ENCODE peak calls at places on chromosome X, in seven cellular contexts. One of them, this sample, is unnamed.

GRCh38 chrX:46627700-46628405 is 54.3 kb downstream of the CHST7 start:
- DNase-seq in CD4-positive, CD25-positive, alpha-beta regulatory T cell: no peak
- DNase-seq in psoas muscle: no peak
- DNase-seq in K562: no peak
- DNase-seq in mammary epithelial cell: no peak
- DNase-seq in neural progenitor cell: no peak
- DNase-seq in CD8-positive, alpha-beta memory T cell: no peak
- DNase-seq in this sample: no peak

GRCh38 chrX:22109442-22109841 is 77.3 kb downstream of the PHEX start:
- DNase-seq in CD4-positive, CD25-positive, alpha-beta regulatory T cell: no peak
- DNase-seq in neural progenitor cell: no peak
- DNase-seq in mammary epithelial cell: peak; percentile 54
- DNase-seq in CD8-positive, alpha-beta memory T cell: no peak
- DNase-seq in K562: no peak
- DNase-seq in psoas muscle: no peak
- DNase-seq in this sample: no peak

GRCh38 chrX:129553619-129554288 is 13.7 kb downstream of the OCRL start:
- DNase-seq in K562: no peak
- DNase-seq in mammary epithelial cell: no peak
- DNase-seq in psoas muscle: no peak
- DNase-seq in CD4-positive, CD25-positive, alpha-beta regulatory T cell: no peak
- DNase-seq in neural progenitor cell: no peak
- DNase-seq in CD8-positive, alpha-beta memory T cell: no peak
- DNase-seq in this sample: no peak

GRCh38 chrX:30489323-30489722 is 88.2 kb downstream of the TASL start:
- DNase-seq in CD8-positive, alpha-beta memory T cell: no peak
- DNase-seq in mammary epithelial cell: no peak
- DNase-seq in CD4-positive, CD25-positive, alpha-beta regulatory T cell: no peak
- DNase-seq in psoas muscle: no peak
- DNase-seq in neural progenitor cell: peak; percentile 6
- DNase-seq in K562: no peak
- DNase-seq in this sample: no peak

GRCh38 chrX:81537723-81538122 is 335.8 kb downstream of the SH3BGRL start:
- DNase-seq in neural progenitor cell: no peak
- DNase-seq in psoas muscle: no peak
- DNase-seq in CD4-positive, CD25-positive, alpha-beta regulatory T cell: no peak
- DNase-seq in mammary epithelial cell: no peak
- DNase-seq in K562: no peak
- DNase-seq in CD8-positive, alpha-beta memory T cell: no peak
- DNase-seq in this sample: no peak

GRCh38 chrX:103818844-103819243 is 13.2 kb downstream of the RAB9B start:
- DNase-seq in CD4-positive, CD25-positive, alpha-beta regulatory T cell: no peak
- DNase-seq in CD8-positive, alpha-beta memory T cell: no peak
- DNase-seq in mammary epithelial cell: no peak
- DNase-seq in psoas muscle: no peak
- DNase-seq in neural progenitor cell: no peak
- DNase-seq in K562: no peak
- DNase-seq in this sample: no peak

GRCh38 chrX:73922856-73923429 is 359.9 kb downstream of the CHIC1 start:
- DNase-seq in mammary epithelial cell: peak; percentile 21
- DNase-seq in neural progenitor cell: no peak
- DNase-seq in CD4-positive, CD25-positive, alpha-beta regulatory T cell: no peak
- DNase-seq in CD8-positive, alpha-beta memory T cell: no peak
- DNase-seq in psoas muscle: no peak
- DNase-seq in K562: no peak
- DNase-seq in this sample: no peak

GRCh38 chrX:121949041-121949760 is 901.8 kb downstream of the GLUD2 start:
- DNase-seq in CD8-positive, alpha-beta memory T cell: no peak
- DNase-seq in psoas muscle: no peak
- DNase-seq in mammary epithelial cell: no peak
- DNase-seq in neural progenitor cell: no peak
- DNase-seq in CD4-positive, CD25-positive, alpha-beta regulatory T cell: no peak
- DNase-seq in K562: no peak
- DNase-seq in this sample: no peak

GRCh38 chrX:17846045-17846444 is 15.1 kb downstream of the RAI2 start:
- DNase-seq in CD4-positive, CD25-positive, alpha-beta regulatory T cell: no peak
- DNase-seq in CD8-positive, alpha-beta memory T cell: no peak
- DNase-seq in neural progenitor cell: no peak
- DNase-seq in mammary epithelial cell: peak; percentile 26
- DNase-seq in K562: no peak
- DNase-seq in psoas muscle: no peak
- DNase-seq in this sample: no peak

GRCh38 chrX:20988804-20989203 is 385.4 kb upstream of the CNKSR2 start:
- DNase-seq in CD8-positive, alpha-beta memory T cell: no peak
- DNase-seq in CD4-positive, CD25-positive, alpha-beta regulatory T cell: no peak
- DNase-seq in K562: no peak
- DNase-seq in psoas muscle: no peak
- DNase-seq in mammary epithelial cell: no peak
- DNase-seq in neural progenitor cell: no peak
- DNase-seq in this sample: no peak

GRCh38 chrX:18422886-18423285 is 2.5 kb upstream of the CDKL5 start:
- DNase-seq in CD4-positive, CD25-positive, alpha-beta regulatory T cell: no peak
- DNase-seq in mammary epithelial cell: no peak
- DNase-seq in CD8-positive, alpha-beta memory T cell: no peak
- DNase-seq in psoas muscle: no peak
- DNase-seq in K562: no peak
- DNase-seq in neural progenitor cell: no peak
- DNase-seq in this sample: no peak

GRCh38 chrX:68571292-68572256 is 72.7 kb downstream of the YIPF6 start:
- DNase-seq in CD4-positive, CD25-positive, alpha-beta regulatory T cell: no peak
- DNase-seq in CD8-positive, alpha-beta memory T cell: no peak
- DNase-seq in K562: peak; percentile 32
- DNase-seq in psoas muscle: no peak
- DNase-seq in neural progenitor cell: no peak
- DNase-seq in mammary epithelial cell: peak; percentile 84
- DNase-seq in this sample: no peak

GRCh38 chrX:134932528-134933217 is 58.1 kb upstream of the SMIM10 start:
- DNase-seq in CD4-positive, CD25-positive, alpha-beta regulatory T cell: no peak
- DNase-seq in neural progenitor cell: no peak
- DNase-seq in K562: no peak
- DNase-seq in mammary epithelial cell: peak; percentile 57
- DNase-seq in CD8-positive, alpha-beta memory T cell: no peak
- DNase-seq in psoas muscle: no peak
- DNase-seq in this sample: no peak

GRCh38 chrX:139086243-139086642 is 374.7 kb upstream of the FGF13 start:
- DNase-seq in K562: no peak
- DNase-seq in CD8-positive, alpha-beta memory T cell: no peak
- DNase-seq in neural progenitor cell: no peak
- DNase-seq in CD4-positive, CD25-positive, alpha-beta regulatory T cell: no peak
- DNase-seq in psoas muscle: no peak
- DNase-seq in mammary epithelial cell: no peak
- DNase-seq in this sample: no peak

GRCh38 chrX:111854778-111855490 is 21.0 kb upstream of the TRPC5OS start:
- DNase-seq in CD4-positive, CD25-positive, alpha-beta regulatory T cell: no peak
- DNase-seq in K562: peak; percentile 9
- DNase-seq in psoas muscle: no peak
- DNase-seq in CD8-positive, alpha-beta memory T cell: no peak
- DNase-seq in neural progenitor cell: no peak
- DNase-seq in mammary epithelial cell: peak; percentile 17
- DNase-seq in this sample: no peak

GRCh38 chrX:109856974-109857373 is 123.9 kb upstream of the ACSL4 start:
- DNase-seq in neural progenitor cell: peak; percentile 42
- DNase-seq in CD4-positive, CD25-positive, alpha-beta regulatory T cell: no peak
- DNase-seq in mammary epithelial cell: no peak
- DNase-seq in CD8-positive, alpha-beta memory T cell: no peak
- DNase-seq in K562: peak; percentile 20
- DNase-seq in psoas muscle: no peak
- DNase-seq in this sample: no peak

GRCh38 chrX:22690116-22690515 is 309.6 kb upstream of the DDX53 start:
- DNase-seq in K562: no peak
- DNase-seq in CD8-positive, alpha-beta memory T cell: no peak
- DNase-seq in neural progenitor cell: no peak
- DNase-seq in mammary epithelial cell: no peak
- DNase-seq in CD4-positive, CD25-positive, alpha-beta regulatory T cell: no peak
- DNase-seq in psoas muscle: no peak
- DNase-seq in this sample: no peak

GRCh38 chrX:84259868-84260267 is 71.9 kb upstream of the RPS6KA6 start:
- DNase-seq in K562: no peak
- DNase-seq in CD8-positive, alpha-beta memory T cell: no peak
- DNase-seq in mammary epithelial cell: no peak
- DNase-seq in CD4-positive, CD25-positive, alpha-beta regulatory T cell: no peak
- DNase-seq in psoas muscle: no peak
- DNase-seq in neural progenitor cell: no peak
- DNase-seq in this sample: no peak

GRCh38 chrX:103415068-103415467 is 38.7 kb downstream of the BEX3 start:
- DNase-seq in neural progenitor cell: no peak
- DNase-seq in K562: no peak
- DNase-seq in CD8-positive, alpha-beta memory T cell: no peak
- DNase-seq in mammary epithelial cell: no peak
- DNase-seq in psoas muscle: no peak
- DNase-seq in CD4-positive, CD25-positive, alpha-beta regulatory T cell: no peak
- DNase-seq in this sample: no peak

DNA sequence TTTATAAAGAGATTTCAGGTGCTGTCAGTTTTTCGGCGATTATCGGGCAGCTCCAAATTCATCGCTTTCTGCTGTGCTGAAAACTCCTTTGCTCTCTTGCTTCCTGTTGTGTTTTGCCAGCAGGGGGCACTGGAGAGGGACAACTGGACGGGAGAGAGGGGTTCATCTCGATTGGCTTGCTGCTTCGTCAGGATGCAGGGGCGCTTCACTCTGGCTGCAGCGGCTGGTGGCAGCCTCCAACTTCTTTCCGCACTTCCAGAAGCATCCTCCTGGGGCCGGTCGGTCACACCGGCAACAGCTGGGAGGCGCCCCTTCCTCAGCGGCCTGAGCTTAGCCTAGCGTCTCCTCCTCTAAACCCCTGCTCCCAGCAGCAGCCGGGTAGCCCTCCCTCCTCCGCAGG is 29.5 kb downstream of the MSL3 start:
- DNase-seq in mammary epithelial cell: no peak
- DNase-seq in neural progenitor cell: peak; percentile 86
- DNase-seq in psoas muscle: peak; percentile 64
- DNase-seq in K562: peak; percentile 37
- DNase-seq in CD8-positive, alpha-beta memory T cell: peak; percentile 56
- DNase-seq in CD4-positive, CD25-positive, alpha-beta regulatory T cell: peak; percentile 51
- DNase-seq in this sample: peak; percentile 62
- H3K4me3 ChIP-seq in mammary epithelial cell: no peak overlapping the region
- H3K4me3 ChIP-seq in neural progenitor cell: no peak overlapping the region
- H3K4me3 ChIP-seq in psoas muscle: peak overlapping the region; percentile 35
- H3K4me3 ChIP-seq in K562: no peak overlapping the region
- H3K4me3 ChIP-seq in CD8-positive, alpha-beta memory T cell: peak overlapping the region; percentile 14
- H3K4me3 ChIP-seq in CD4-positive, CD25-positive, alpha-beta regulatory T cell: peak overlapping the region; percentile 84
- H3K4me3 ChIP-seq in this sample: peak overlapping the region; percentile 14

GRCh38 chrX:150577174-150577573 is 8.8 kb downstream of the MTM1 start:
- DNase-seq in psoas muscle: no peak
- DNase-seq in CD8-positive, alpha-beta memory T cell: no peak
- DNase-seq in neural progenitor cell: no peak
- DNase-seq in mammary epithelial cell: no peak
- DNase-seq in CD4-positive, CD25-positive, alpha-beta regulatory T cell: no peak
- DNase-seq in K562: no peak
- DNase-seq in this sample: no peak

GRCh38 chrX:150575415-150575814 is 7.0 kb downstream of the MTM1 start:
- DNase-seq in psoas muscle: no peak
- DNase-seq in CD4-positive, CD25-positive, alpha-beta regulatory T cell: peak; percentile 16
- DNase-seq in neural progenitor cell: no peak
- DNase-seq in K562: no peak
- DNase-seq in CD8-positive, alpha-beta memory T cell: peak; percentile 1
- DNase-seq in mammary epithelial cell: peak; percentile 96
- DNase-seq in this sample: no peak

GRCh38 chrX:150573702-150574101 is 5.3 kb downstream of the MTM1 start:
- DNase-seq in K562: no peak
- DNase-seq in psoas muscle: no peak
- DNase-seq in mammary epithelial cell: no peak
- DNase-seq in neural progenitor cell: no peak
- DNase-seq in CD8-positive, alpha-beta memory T cell: peak; percentile 2
- DNase-seq in CD4-positive, CD25-positive, alpha-beta regulatory T cell: no peak
- DNase-seq in this sample: no peak

GRCh38 chrX:150572206-150572605 is 3.8 kb downstream of the MTM1 start:
- DNase-seq in CD8-positive, alpha-beta memory T cell: no peak
- DNase-seq in neural progenitor cell: no peak
- DNase-seq in K562: no peak
- DNase-seq in mammary epithelial cell: peak; percentile 56
- DNase-seq in psoas muscle: no peak
- DNase-seq in CD4-positive, CD25-positive, alpha-beta regulatory T cell: no peak
- DNase-seq in this sample: no peak

DNA sequence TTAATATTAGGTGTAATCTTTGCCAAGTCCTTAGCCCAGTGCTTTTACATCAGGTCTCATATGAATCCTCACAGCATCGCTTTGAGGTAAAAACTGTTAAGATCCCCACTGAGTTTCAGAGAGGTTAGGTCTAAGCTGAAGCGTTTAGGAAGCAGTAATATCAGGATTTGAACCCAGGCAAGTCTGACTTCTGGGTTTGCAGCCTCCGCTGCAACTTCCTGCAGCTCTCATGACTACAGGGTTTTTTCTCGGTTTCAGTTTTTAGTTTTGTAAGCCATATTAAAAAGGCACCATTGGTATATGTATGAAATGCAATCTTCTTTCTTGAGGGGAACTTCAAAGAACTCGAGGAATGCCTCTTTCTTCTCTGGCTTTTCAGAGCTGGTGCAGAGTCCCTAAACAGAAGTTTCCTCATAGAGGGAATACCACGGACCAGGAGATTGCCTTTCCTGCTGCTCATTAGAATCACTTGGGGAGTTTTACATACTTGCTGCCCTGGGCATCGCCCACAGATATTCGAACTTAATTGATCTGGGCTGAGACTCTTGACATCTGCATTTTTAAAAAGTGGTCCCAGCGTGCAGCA is 6.5 kb downstream of the MTM1 start:
- DNase-seq in mammary epithelial cell: no peak
- DNase-seq in K562: no peak
- DNase-seq in neural progenitor cell: peak; percentile 21
- DNase-seq in psoas muscle: no peak
- DNase-seq in CD8-positive, alpha-beta memory T cell: no peak
- DNase-seq in CD4-positive, CD25-positive, alpha-beta regulatory T cell: no peak
- DNase-seq in this sample: no peak
- H3K4me1 ChIP-seq in mammary epithelial cell: peaks cover 47% of the 10 kb centered on the region
- H3K4me1 ChIP-seq in K562: peaks cover 21% of the 10 kb centered on the region
- H3K4me1 ChIP-seq in neural progenitor cell: peaks cover 12% of the 10 kb centered on the region
- H3K4me1 ChIP-seq in psoas muscle: no peaks in the 10 kb centered on the region
- H3K4me1 ChIP-seq in CD8-positive, alpha-beta memory T cell: peaks cover 78% of the 10 kb centered on the region
- H3K4me1 ChIP-seq in CD4-positive, CD25-positive, alpha-beta regulatory T cell: peaks cover 63% of the 10 kb centered on the region
- H3K4me1 ChIP-seq in this sample: peaks cover 5% of the 10 kb centered on the region

GRCh38 chrX:41720125-41720780 is 3.7 kb upstream of the GPR82 start:
- DNase-seq in K562: no peak
- DNase-seq in CD4-positive, CD25-positive, alpha-beta regulatory T cell: no peak
- DNase-seq in CD8-positive, alpha-beta memory T cell: peak; percentile 15
- DNase-seq in neural progenitor cell: no peak
- DNase-seq in psoas muscle: no peak
- DNase-seq in mammary epithelial cell: no peak
- DNase-seq in this sample: no peak
- H3K27ac ChIP-seq in K562: peak overlapping the region; percentile 41
- H3K27ac ChIP-seq in CD4-positive, CD25-positive, alpha-beta regulatory T cell: no peak overlapping the region
- H3K27ac ChIP-seq in CD8-positive, alpha-beta memory T cell: no peak overlapping the region
- H3K27ac ChIP-seq in neural progenitor cell: peak overlapping the region; percentile 62
- H3K27ac ChIP-seq in psoas muscle: no peak overlapping the region
- H3K27ac ChIP-seq in mammary epithelial cell: no peak overlapping the region
- H3K27ac ChIP-seq in this sample: no peak overlapping the region

DNA sequence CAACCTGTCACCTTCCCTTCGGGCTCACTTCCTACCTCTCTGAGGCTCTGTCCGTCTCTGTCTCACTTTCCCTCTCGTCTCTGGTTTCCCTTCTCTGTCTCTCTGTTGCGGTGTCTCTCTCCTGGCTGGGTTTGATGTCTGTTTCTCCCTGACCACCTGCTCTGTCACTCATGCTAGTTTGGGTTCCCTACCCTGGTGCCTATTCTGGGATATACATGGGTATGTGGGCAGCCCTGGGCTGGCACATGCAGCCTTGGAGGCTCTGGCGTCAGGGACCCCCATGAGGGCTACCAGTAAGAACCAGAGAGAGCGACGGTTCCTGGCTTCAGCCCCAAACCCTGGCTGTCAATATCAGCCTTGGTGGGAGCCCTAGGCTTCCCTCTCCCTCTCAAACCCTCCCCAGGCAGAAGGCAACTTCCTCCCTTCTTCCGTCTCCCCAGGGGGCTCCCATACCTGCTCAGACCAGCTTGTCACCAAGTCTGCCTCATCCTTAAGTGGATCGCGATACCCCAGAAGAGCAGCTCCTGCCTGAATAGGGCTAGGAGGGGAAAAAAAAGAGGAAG is 314 bp downstream of the DNASE1L1 start:
- DNase-seq in psoas muscle: no peak
- DNase-seq in neural progenitor cell: no peak
- DNase-seq in mammary epithelial cell: no peak
- DNase-seq in CD8-positive, alpha-beta memory T cell: no peak
- DNase-seq in K562: no peak
- DNase-seq in CD4-positive, CD25-positive, alpha-beta regulatory T cell: no peak
- DNase-seq in this sample: no peak
- H3K4me3 ChIP-seq in psoas muscle: peak overlapping the region; percentile 69
- H3K4me3 ChIP-seq in neural progenitor cell: peak overlapping the region; percentile 20
- H3K4me3 ChIP-seq in mammary epithelial cell: peak overlapping the region; percentile 34
- H3K4me3 ChIP-seq in CD8-positive, alpha-beta memory T cell: no peak overlapping the region
- H3K4me3 ChIP-seq in K562: peak overlapping the region; percentile 40
- H3K4me3 ChIP-seq in CD4-positive, CD25-positive, alpha-beta regulatory T cell: no peak overlapping the region
- H3K4me3 ChIP-seq in this sample: peak overlapping the region; percentile 36

This sample was measured in right atrium auricular region.